ENCODE peak calls at places on chromosome 22, in six cellular contexts. V is PC-3, Z is mesendoderm, R is H1, D is DND-41, G is IMR-90. H is an unnamed sample.

GRCh38 chr22:17198188-17199130 is 20.8 kb downstream of the ADA2 start:
- DNase-seq in V (no peak), Z (peak; percentile 96), R (peak; percentile 92), D (no peak), G (no peak), H (peak; percentile 24)

GRCh38 chr22:29799217-29799680 is 32.1 kb downstream of the UQCR10 start:
- DNase-seq in V (peak; percentile 92), Z (no peak), R (no peak), D (no peak), G (peak; percentile 94), H (peak; percentile 98)

GRCh38 chr22:25728064-25728463 is 13.9 kb upstream of the MYO18B start:
- DNase-seq in V (no peak), Z (no peak), R (no peak), D (no peak), G (no peak), H (no peak)

GRCh38 chr22:22666307-22667091 is 22.1 kb downstream of the GGTLC2 start:
- DNase-seq in V (peak; percentile 65), Z (peak; percentile 40), R (peak; percentile 60), D (peak; percentile 51), G (peak; percentile 46), H (peak; percentile 60)

GRCh38 chr22:29342577-29343312 is 27.2 kb upstream of the RASL10A start:
- DNase-seq in V (no peak), Z (no peak), R (no peak), D (no peak), G (no peak), H (no peak)

GRCh38 chr22:30047364-30047738 is 32.9 kb upstream of the HORMAD2 start:
- DNase-seq in V (no peak), Z (peak; percentile 8), R (no peak), D (peak; percentile 87), G (peak; percentile 25), H (no peak)

GRCh38 chr22:28142361-28142801 is 223.3 kb upstream of the PITPNB start:
- DNase-seq in V (peak; percentile 12), Z (peak; percentile 51), R (no peak), D (no peak), G (peak; percentile 85), H (peak; percentile 91)

GRCh38 chr22:35567214-35567792 is 26.7 kb downstream of the RASD2 start:
- DNase-seq in V (no peak), Z (no peak), R (no peak), D (no peak), G (no peak), H (no peak)

GRCh38 chr22:20602589-20603164 is 95.3 kb downstream of the MED15 start:
- DNase-seq in V (no peak), Z (no peak), R (peak; percentile 36), D (no peak), G (no peak), H (no peak)

GRCh38 chr22:36369004-36369921 is 18.5 kb downstream of the MYH9 start:
- DNase-seq in V (no peak), Z (peak; percentile 41), R (no peak), D (no peak), G (peak; percentile 21), H (peak; percentile 39)

GRCh38 chr22:47289316-47289985 is 527.0 kb downstream of the TBC1D22A start:
- DNase-seq in V (no peak), Z (no peak), R (no peak), D (no peak), G (no peak), H (no peak)

GRCh38 chr22:25365491-25366261 is 146.2 kb downstream of the CRYBB2 start:
- DNase-seq in V (no peak), Z (no peak), R (no peak), D (no peak), G (no peak), H (no peak)

GRCh38 chr22:41535244-41535643 is 9.0 kb downstream of the POLR3H start:
- DNase-seq in V (peak; percentile 37), Z (peak; percentile 67), R (no peak), D (no peak), G (no peak), H (peak; percentile 43)

GRCh38 chr22:22916215-22916951 is 28.8 kb downstream of the IGLL5 start:
- DNase-seq in V (no peak), Z (no peak), R (no peak), D (no peak), G (no peak), H (no peak)

GRCh38 chr22:36773935-36774334 is 2.0 kb downstream of the IFT27 start:
- DNase-seq in V (peak; percentile 66), Z (peak; percentile 31), R (no peak), D (peak; percentile 13), G (peak; percentile 49), H (peak; percentile 71)

GRCh38 chr22:22836635-22837034 is 51.0 kb upstream of the IGLL5 start:
- DNase-seq in V (no peak), Z (no peak), R (no peak), D (no peak), G (no peak), H (peak; percentile 19)

GRCh38 chr22:28582806-28583205 is 96.8 kb downstream of the TTC28 start:
- DNase-seq in V (peak; percentile 4), Z (peak; percentile 75), R (no peak), D (no peak), G (peak; percentile 81), H (peak; percentile 93)

GRCh38 chr22:34579519-34579918 is 486.4 kb upstream of the ISX start:
- DNase-seq in V (no peak), Z (no peak), R (no peak), D (no peak), G (no peak), H (no peak)

GRCh38 chr22:23110190-23110921 is 31.4 kb downstream of the RSPH14 start:
- DNase-seq in V (no peak), Z (no peak), R (no peak), D (no peak), G (no peak), H (no peak)

GRCh38 chr22:20024225-20025087 is 3.5 kb downstream of the TANGO2 start:
- DNase-seq in V (no peak), Z (no peak), R (no peak), D (no peak), G (no peak), H (no peak)

GRCh38 chr22:19877626-19878339 is 23.1 kb upstream of the GNB1L start:
- DNase-seq in V (no peak), Z (no peak), R (peak; percentile 39), D (no peak), G (peak; percentile 58), H (no peak)

GRCh38 chr22:19149047-19149883 is 827 bp downstream of the GSC2 start:
- DNase-seq in V (no peak), Z (peak; percentile 31), R (peak; percentile 84), D (no peak), G (no peak), H (peak; percentile 31)

GRCh38 chr22:19892249-19892879 is 37.7 kb upstream of the GNB1L start:
- DNase-seq in V (no peak), Z (no peak), R (no peak), D (peak; percentile 85), G (peak; percentile 53), H (no peak)

GRCh38 chr22:20061481-20061861 is 18.6 kb upstream of the DGCR8 start:
- DNase-seq in V (no peak), Z (no peak), R (no peak), D (no peak), G (peak; percentile 8), H (peak; percentile 7)

GRCh38 chr22:45762545-45763235 is 91.1 kb downstream of the ATXN10 start:
- DNase-seq in V (no peak), Z (peak; percentile 68), R (no peak), D (no peak), G (peak; percentile 28), H (no peak)
- H3K9ac ChIP-seq in V (no peak overlapping the region), Z (no peak overlapping the region), R (no peak overlapping the region), D (no peak overlapping the region), G (no peak overlapping the region), H (no peak overlapping the region)

DNA sequence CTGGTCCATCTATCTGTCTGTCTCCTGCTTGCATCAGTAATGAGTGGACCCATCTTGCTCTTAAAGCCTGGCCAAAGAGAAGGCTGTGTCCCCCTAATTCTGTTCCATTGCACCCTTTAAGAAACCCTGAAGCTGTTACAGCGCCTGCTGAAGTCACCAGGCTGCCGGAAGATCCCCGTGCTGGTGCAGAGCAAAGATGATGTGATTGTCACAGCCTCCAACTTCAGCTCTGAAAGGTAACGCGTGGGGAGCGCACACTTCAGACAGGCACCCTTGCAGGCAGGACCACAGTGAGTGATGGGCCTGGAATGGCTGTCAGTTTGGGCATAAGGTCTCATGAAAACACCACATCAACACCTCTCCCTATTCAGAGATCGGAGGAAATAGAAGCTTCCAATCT is 18.4 kb downstream of the GTPBP1 start:
- DNase-seq in V (no peak), Z (no peak), R (no peak), D (no peak), G (no peak), H (no peak)
- H3K9ac ChIP-seq in V (no peak overlapping the region), Z (no peak overlapping the region), R (no peak overlapping the region), D (no peak overlapping the region), G (no peak overlapping the region), H (no peak overlapping the region)

GRCh38 chr22:43817402-43817801 is 5.3 kb upstream of the EFCAB6 start:
- DNase-seq in V (no peak), Z (no peak), R (no peak), D (no peak), G (no peak), H (no peak)

GRCh38 chr22:43814264-43814663 is 2.2 kb upstream of the EFCAB6 start:
- DNase-seq in V (no peak), Z (no peak), R (no peak), D (no peak), G (no peak), H (no peak)

GRCh38 chr22:43812890-43813289 is 785 bp upstream of the EFCAB6 start:
- DNase-seq in V (no peak), Z (no peak), R (no peak), D (no peak), G (no peak), H (no peak)

GRCh38 chr22:43812149-43812842 is at the start of gene EFCAB6:
- DNase-seq in V (peak; percentile 88), Z (peak; percentile 96), R (peak; percentile 93), D (no peak), G (peak; percentile 90), H (peak; percentile 98)

GRCh38 chr22:43811777-43812148 is 342 bp downstream of the EFCAB6 start:
- DNase-seq in V (peak; percentile 8), Z (peak; percentile 30), R (no peak), D (no peak), G (peak; percentile 61), H (peak; percentile 81)
- H3K9ac ChIP-seq in V (peak overlapping the region; percentile 87), Z (peak overlapping the region; percentile 68), R (peak overlapping the region; percentile 40), D (no peak overlapping the region), G (peak overlapping the region; percentile 81), H (peak overlapping the region; percentile 89)

GRCh38 chr22:50242406-50242949 is 2.3 kb downstream of the TUBGCP6 start:
- DNase-seq in V (peak; percentile 18), Z (no peak), R (no peak), D (no peak), G (no peak), H (peak; percentile 37)
- H3K9ac ChIP-seq in V (peak overlapping the region; percentile 97), Z (peak overlapping the region; percentile 40), R (no peak overlapping the region), D (peak overlapping the region; percentile 87), G (peak overlapping the region; percentile 36), H (peak overlapping the region; percentile 92)